ENCODE peak calls at places on chromosomes 6 and 20, in four cellular contexts. U is uterus, I is thyroid gland, C is fibroblast of villous mesenchyme. S is an unnamed sample.
A peak's percentile ranks its signal among the peaks of the same experiment; 100 is the strongest.

GRCh38 chr6:152698692-152699091 is 995 bp downstream of the MYCT1 start:
- DNase-seq in U (no peak), I (no peak), C (no peak), S (no peak)

GRCh38 chr6:136753624-136754023 is 38.7 kb downstream of the MAP3K5 start:
- DNase-seq in U (no peak), I (no peak), C (no peak), S (no peak)

GRCh38 chr20:787827-788226 is 19.5 kb upstream of the SLC52A3 start:
- DNase-seq in U (no peak), I (no peak), C (no peak), S (no peak)

GRCh38 chr20:49268600-49269365 is 9.1 kb downstream of the ZNFX1 start:
- DNase-seq in U (no peak), I (no peak), C (peak; percentile 84), S (no peak)

GRCh38 chr6:44966449-44967091 is 361.6 kb upstream of the RUNX2 start:
- DNase-seq in U (no peak), I (no peak), C (peak; percentile 66), S (no peak)

GRCh38 chr20:51695574-51696303 is 72.5 kb downstream of the ATP9A start:
- DNase-seq in U (no peak), I (no peak), C (peak; percentile 85), S (no peak)

GRCh38 chr6:48560408-48560807 is 449.4 kb upstream of the PTCHD4 start:
- DNase-seq in U (no peak), I (no peak), C (peak; percentile 12), S (no peak)

GRCh38 chr6:157034433-157035230 is 257.5 kb downstream of the ARID1B start:
- DNase-seq in U (no peak), I (no peak), C (peak; percentile 72), S (no peak)

GRCh38 chr6:144739873-144740272 is 454.7 kb downstream of the UTRN start:
- DNase-seq in U (no peak), I (no peak), C (no peak), S (no peak)

GRCh38 chr6:37373822-37374514 is 20.2 kb downstream of the RNF8 start:
- DNase-seq in U (no peak), I (peak; percentile 8), C (no peak), S (no peak)

GRCh38 chr6:90406142-90406794 is 109.6 kb upstream of the BACH2 start:
- DNase-seq in U (no peak), I (no peak), C (peak; percentile 16), S (no peak)

GRCh38 chr6:105902401-105903031 is 183.6 kb upstream of the PRDM1 start:
- DNase-seq in U (no peak), I (no peak), C (peak; percentile 12), S (no peak)

GRCh38 chr6:168909288-168909687 is 344.4 kb downstream of the THBS2 start:
- DNase-seq in U (no peak), I (no peak), C (no peak), S (no peak)

GRCh38 chr6:166036321-166037105 is 131.1 kb downstream of the TBXT start:
- DNase-seq in U (no peak), I (no peak), C (no peak), S (no peak)

GRCh38 chr6:34157236-34157830 is 11.4 kb upstream of the GRM4 start:
- DNase-seq in U (no peak), I (no peak), C (no peak), S (no peak)

GRCh38 chr20:5848711-5849505 is 98.7 kb downstream of the SHLD1 start:
- DNase-seq in U (no peak), I (peak; percentile 3), C (peak; percentile 33), S (no peak)

GRCh38 chr20:51359947-51360346 is 182.6 kb downstream of the NFATC2 start:
- DNase-seq in U (no peak), I (no peak), C (no peak), S (no peak)

GRCh38 chr20:10985536-10985935 is 311.7 kb upstream of the JAG1 start:
- DNase-seq in U (no peak), I (no peak), C (peak; percentile 53), S (no peak)

GRCh38 chr6:21836292-21836691 is 242.7 kb downstream of the SOX4 start:
- DNase-seq in U (no peak), I (no peak), C (peak; percentile 45), S (no peak)

GRCh38 chr6:35077713-35078105 is 63.4 kb downstream of the TCP11 start:
- DNase-seq in U (no peak), I (no peak), C (no peak), S (no peak)

GRCh38 chr6:161181136-161181535 is 92.7 kb downstream of the AGPAT4 start:
- DNase-seq in U (no peak), I (no peak), C (no peak), S (no peak)

GRCh38 chr20:60104980-60105379 is 146.8 kb downstream of the CDH26 start:
- DNase-seq in U (no peak), I (no peak), C (no peak), S (no peak)

GRCh38 chr6:33091957-33092356 is 16.2 kb downstream of the HLA-DPB1 start:
- DNase-seq in U (no peak), I (peak; percentile 42), C (peak; percentile 6), S (peak; percentile 38)

GRCh38 chr6:27825025-27825823 is 87.0 kb downstream of the OR2B2 start:
- DNase-seq in U (no peak), I (no peak), C (peak; percentile 35), S (no peak)

GRCh38 chr6:136723780-136724179 is 68.5 kb downstream of the MAP3K5 start:
- DNase-seq in U (no peak), I (no peak), C (no peak), S (no peak)

GRCh38 chr6:90678049-90678779 is 91.3 kb upstream of the MAP3K7 start:
- DNase-seq in U (no peak), I (no peak), C (no peak), S (no peak)

GRCh38 chr20:17863577-17864292 is 104.9 kb downstream of the SNX5 start:
- DNase-seq in U (no peak), I (peak; percentile 80), C (peak; percentile 65), S (no peak)

GRCh38 chr6:157989541-157990289 is 8.1 kb downstream of the SYNJ2 start:
- DNase-seq in U (peak; percentile 73), I (peak; percentile 98), C (peak; percentile 32), S (no peak)

GRCh38 chr6:153625089-153625488 is 414.0 kb upstream of the OPRM1 start:
- DNase-seq in U (no peak), I (peak; percentile 70), C (peak; percentile 60), S (no peak)

GRCh38 chr20:52959125-52959524 is 13.0 kb upstream of the TSHZ2 start:
- DNase-seq in U (no peak), I (no peak), C (no peak), S (no peak)

GRCh38 chr6:157831424-157832249 is 8.6 kb downstream of the SNX9 start:
- DNase-seq in U (no peak), I (no peak), C (peak; percentile 41), S (no peak)

DNA sequence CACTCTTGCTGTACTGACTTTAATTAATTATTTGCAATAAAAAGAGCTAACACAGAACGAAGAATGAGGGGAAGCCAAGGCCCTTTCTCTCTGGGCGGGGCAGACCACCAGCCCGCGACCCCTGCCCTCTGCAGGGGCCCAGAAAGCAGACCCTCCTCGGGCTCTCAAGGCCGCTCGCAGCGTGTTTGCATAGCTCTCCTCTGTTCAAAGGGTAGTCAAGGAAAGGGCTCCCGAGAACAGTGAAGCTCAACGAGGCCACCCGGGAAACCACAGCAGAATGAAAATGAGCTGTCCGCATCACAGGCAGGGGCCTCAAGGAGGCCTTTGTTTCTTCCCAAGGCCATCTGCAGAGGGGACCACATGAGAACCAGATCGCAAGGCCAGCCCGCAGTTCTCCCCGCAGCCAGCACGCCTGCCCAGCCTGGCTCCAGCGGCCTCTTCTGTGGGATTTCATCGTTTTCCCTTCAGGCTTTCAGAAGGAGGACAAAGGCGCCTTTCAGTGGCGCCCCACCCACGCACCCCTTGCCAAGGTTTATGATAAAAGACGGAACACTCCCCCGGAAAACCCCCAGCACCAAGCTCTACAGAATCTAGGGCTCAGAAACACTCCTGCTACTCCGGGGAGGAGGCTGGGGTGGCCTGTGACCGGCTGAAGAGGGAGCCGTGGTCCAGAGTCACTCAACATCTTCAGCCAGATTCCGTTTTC is 25.3 kb downstream of the ACSS1 start:
- DNase-seq in U (peak; percentile 44), I (no peak), C (no peak), S (no peak)
- TF ChIP-seq CTCF in U (no peak), I (no peak), C (no peak), S (no peak)

GRCh38 chr6:107735906-107736635 is 88.0 kb downstream of the SCML4 start:
- DNase-seq in U (no peak), I (no peak), C (no peak), S (no peak)
- H3K4me3 ChIP-seq in U (no peak overlapping the region), I (no peak overlapping the region), C (no peak overlapping the region), S (no peak overlapping the region)

GRCh38 chr20:47175501-47175900 is 181.0 kb downstream of the ZMYND8 start:
- DNase-seq in U (no peak), I (peak; percentile 41), C (no peak), S (no peak)

GRCh38 chr20:47172579-47172978 is 183.9 kb downstream of the ZMYND8 start:
- DNase-seq in U (no peak), I (no peak), C (no peak), S (no peak)

GRCh38 chr20:47178277-47178676 is 178.2 kb downstream of the ZMYND8 start:
- DNase-seq in U (no peak), I (no peak), C (no peak), S (no peak)

GRCh38 chr20:47174844-47175243 is 181.7 kb downstream of the ZMYND8 start:
- DNase-seq in U (no peak), I (no peak), C (no peak), S (no peak)

DNA sequence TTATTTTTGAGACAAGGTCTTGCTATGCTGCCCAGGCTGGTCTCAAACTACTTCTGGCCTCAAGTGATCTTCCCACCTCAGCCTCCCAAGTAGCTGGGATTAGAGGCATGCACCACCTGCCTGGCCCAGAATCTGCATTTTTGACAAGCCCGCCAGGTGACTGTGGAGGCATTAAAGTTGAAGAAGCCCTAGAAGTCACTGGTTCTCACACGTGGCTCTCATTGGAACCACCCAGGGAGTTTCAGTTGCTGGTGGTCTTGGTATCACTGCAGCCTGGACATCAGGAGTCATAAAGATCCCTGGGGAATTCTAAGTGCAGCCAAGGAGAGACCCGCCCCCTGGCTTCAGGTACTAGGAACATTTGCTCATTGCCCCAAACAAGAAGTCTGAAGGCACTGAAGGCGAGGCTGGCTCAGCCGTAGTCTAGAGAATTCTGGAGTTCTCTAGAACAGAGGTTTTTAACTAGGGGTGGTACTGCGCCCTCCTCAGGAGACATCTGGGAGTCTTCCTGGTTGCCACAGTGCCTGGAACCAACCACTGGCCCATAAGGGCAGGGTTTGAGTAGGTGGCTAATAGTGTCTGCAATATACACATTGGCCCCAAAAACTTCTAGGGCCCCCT is 182.8 kb downstream of the ZMYND8 start:
- DNase-seq in U (no peak), I (no peak), C (no peak), S (no peak)
- TF ChIP-seq CTCF in U (no peak), I (no peak), C (no peak), S (no peak)

DNA sequence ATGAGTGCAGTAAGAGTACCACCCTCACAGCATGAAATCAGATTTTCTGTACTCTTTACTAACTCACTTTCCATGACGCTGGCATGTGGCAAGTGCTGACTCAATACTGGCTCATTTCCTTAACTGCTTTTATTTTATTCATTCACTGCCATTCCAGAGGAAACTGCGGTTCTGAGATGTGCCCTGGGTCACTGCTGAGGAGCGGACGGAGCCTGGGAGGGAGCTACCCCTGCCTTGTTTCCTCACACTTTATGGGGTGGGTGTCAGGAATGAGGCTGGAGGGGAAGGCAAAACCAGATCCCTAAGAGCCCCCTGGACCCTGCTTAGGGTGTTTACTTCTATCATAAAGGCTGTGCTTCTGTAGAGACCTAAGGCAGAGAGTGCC is 14.4 kb downstream of the NT5E start:
- DNase-seq in U (peak; percentile 36), I (no peak), C (peak; percentile 97), S (peak; percentile 78)
- H3K4me3 ChIP-seq in U (no peak overlapping the region), I (no peak overlapping the region), C (no peak overlapping the region), S (no peak overlapping the region)

GRCh38 chr6:56593801-56594318 is 48.8 kb downstream of the DST start:
- DNase-seq in U (no peak), I (no peak), C (no peak), S (no peak)
- TF ChIP-seq CTCF in U (no peak), I (no peak), C (no peak), S (no peak)